ENCODE peak calls at places on chromosomes 11 and 22, in six cellular contexts. H is AG04450, N is adrenal gland, I is lower leg skin, G is astrocyte of the spinal cord, Z is AG10803. E is an unnamed sample.

GRCh38 chr11:96186806-96187205 is 156.2 kb downstream of the MAML2 start:
- DNase-seq in H (no peak), N (no peak), I (no peak), G (no peak), Z (no peak), E (no peak)

GRCh38 chr11:117647872-117648271 is 149.1 kb downstream of the DSCAML1 start:
- DNase-seq in H (no peak), N (no peak), I (no peak), G (no peak), Z (no peak), E (no peak)

GRCh38 chr11:67277231-67277961 is 11.1 kb downstream of the GRK2 start:
- DNase-seq in H (no peak), N (peak), I (peak), G (peak), Z (peak), E (peak)

GRCh38 chr11:20081336-20081735 is 78.9 kb downstream of the DBX1 start:
- DNase-seq in H (no peak), N (no peak), I (no peak), G (no peak), Z (no peak), E (no peak)

GRCh38 chr22:45233827-45234226 is 6.9 kb downstream of the KIAA0930 start:
- DNase-seq in H (no peak), N (no peak), I (no peak), G (no peak), Z (no peak), E (no peak)

GRCh38 chr11:72721689-72722049 is 30.5 kb downstream of the ARAP1 start:
- DNase-seq in H (no peak), N (no peak), I (peak), G (peak), Z (no peak), E (no peak)

GRCh38 chr22:26986051-26986881 is 328.9 kb downstream of the MIAT start:
- DNase-seq in H (no peak), N (no peak), I (peak), G (no peak), Z (no peak), E (no peak)

GRCh38 chr11:1260023-1260501 is 37.2 kb downstream of the MUC5B start:
- DNase-seq in H (no peak), N (peak), I (no peak), G (no peak), Z (no peak), E (peak)

GRCh38 chr11:125987066-125987641 is 41.3 kb downstream of the VSIG10L2 start:
- DNase-seq in H (no peak), N (no peak), I (no peak), G (no peak), Z (no peak), E (no peak)

GRCh38 chr11:8192896-8193209 is 24.0 kb upstream of the RIC3 start:
- DNase-seq in H (no peak), N (no peak), I (no peak), G (no peak), Z (no peak), E (no peak)
- TF ChIP-seq CTCF in H (no peak), N (no peak), I (no peak), G (no peak), Z (no peak), E (no peak)

GRCh38 chr22:30432520-30432919 is 7.0 kb downstream of the MTFP1 start:
- DNase-seq in H (no peak), N (no peak), I (no peak), G (no peak), Z (no peak), E (no peak)

GRCh38 chr22:30432096-30432495 is 6.5 kb downstream of the MTFP1 start:
- DNase-seq in H (no peak), N (no peak), I (no peak), G (no peak), Z (no peak), E (no peak)

GRCh38 chr22:30429887-30430286 is 4.3 kb downstream of the MTFP1 start:
- DNase-seq in H (no peak), N (no peak), I (no peak), G (no peak), Z (no peak), E (no peak)

GRCh38 chr22:30433227-30433626 is 7.7 kb downstream of the MTFP1 start:
- DNase-seq in H (no peak), N (no peak), I (no peak), G (no peak), Z (no peak), E (no peak)

GRCh38 chr22:30430933-30431332 is 5.4 kb downstream of the MTFP1 start:
- DNase-seq in H (no peak), N (no peak), I (no peak), G (no peak), Z (no peak), E (no peak)
- TF ChIP-seq CTCF in H (no peak), N (no peak), I (no peak), G (peak), Z (no peak), E (no peak)

GRCh38 chr22:38271101-38271500 is 1.7 kb downstream of the TMEM184B start:
- DNase-seq in H (no peak), N (no peak), I (no peak), G (no peak), Z (no peak), E (no peak)

GRCh38 chr22:38270091-38270972 is 2.5 kb downstream of the TMEM184B start:
- DNase-seq in H (no peak), N (no peak), I (no peak), G (peak), Z (no peak), E (no peak)

GRCh38 chr22:38273135-38273761 is 438 bp upstream of the TMEM184B start:
- DNase-seq in H (no peak), N (no peak), I (no peak), G (peak), Z (no peak), E (no peak)

GRCh38 chr22:38271927-38272372 is 860 bp downstream of the TMEM184B start:
- DNase-seq in H (no peak), N (no peak), I (no peak), G (no peak), Z (no peak), E (no peak)

DNA sequence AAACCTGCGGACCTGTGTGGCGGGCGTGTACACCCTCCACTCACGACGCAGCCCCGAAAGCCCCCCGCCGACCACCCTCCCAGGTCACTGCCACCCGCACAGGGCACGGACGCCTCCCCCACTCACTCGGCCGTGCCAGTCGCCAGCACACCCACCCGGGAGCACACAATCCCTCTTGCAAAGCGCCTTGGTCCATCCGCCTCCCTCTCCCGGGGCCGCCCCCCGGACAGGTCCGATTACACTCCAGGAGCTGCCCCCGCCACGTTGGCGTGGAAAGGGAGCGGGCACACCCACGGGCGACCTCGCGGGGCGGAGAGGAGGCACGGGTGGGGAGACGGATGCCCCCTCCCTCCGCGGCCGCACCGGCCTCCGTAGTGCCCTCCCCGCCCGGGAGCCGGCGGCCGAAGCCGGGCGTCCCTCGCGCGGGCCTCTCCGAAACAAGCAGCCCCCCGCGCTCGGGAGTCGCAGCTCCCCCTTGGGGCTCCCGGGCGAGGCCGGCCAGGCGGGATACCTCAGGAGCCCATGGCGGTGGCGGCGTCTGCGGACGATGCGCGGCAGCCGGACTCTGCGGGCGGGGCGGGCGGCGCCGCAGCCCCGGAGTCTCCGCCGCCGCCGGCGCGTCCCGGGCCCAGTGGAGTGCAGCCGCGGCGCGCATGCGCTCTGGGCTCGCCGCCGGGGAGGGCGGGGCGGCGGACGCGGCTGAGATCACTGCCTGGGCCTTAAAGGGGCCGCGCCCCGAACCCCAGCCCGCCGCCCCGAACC is at the start of gene TMEM184B:
- DNase-seq in H (no peak), N (peak), I (peak), G (peak), Z (peak), E (peak)
- TF ChIP-seq CTCF in H (no peak), N (no peak), I (no peak), G (no peak), Z (no peak), E (no peak)

GRCh38 chr11:101321222-101321621 is 191.6 kb upstream of the PGR start:
- DNase-seq in H (no peak), N (no peak), I (no peak), G (no peak), Z (no peak), E (no peak)
- TF ChIP-seq CTCF in H (peak), N (no peak), I (no peak), G (no peak), Z (no peak), E (no peak)

GRCh38 chr11:69640995-69641581 is at the start of gene CCND1:
- DNase-seq in H (peak), N (peak), I (peak), G (peak), Z (peak), E (peak)
- TF ChIP-seq CTCF in H (peak), N (no peak), I (no peak), G (peak), Z (peak), E (no peak)

GRCh38 chr11:75986966-75987365 is 172.0 kb downstream of the UVRAG start:
- DNase-seq in H (no peak), N (no peak), I (no peak), G (no peak), Z (no peak), E (no peak)
- TF ChIP-seq CTCF in H (no peak), N (no peak), I (no peak), G (no peak), Z (no peak), E (no peak)

DNA sequence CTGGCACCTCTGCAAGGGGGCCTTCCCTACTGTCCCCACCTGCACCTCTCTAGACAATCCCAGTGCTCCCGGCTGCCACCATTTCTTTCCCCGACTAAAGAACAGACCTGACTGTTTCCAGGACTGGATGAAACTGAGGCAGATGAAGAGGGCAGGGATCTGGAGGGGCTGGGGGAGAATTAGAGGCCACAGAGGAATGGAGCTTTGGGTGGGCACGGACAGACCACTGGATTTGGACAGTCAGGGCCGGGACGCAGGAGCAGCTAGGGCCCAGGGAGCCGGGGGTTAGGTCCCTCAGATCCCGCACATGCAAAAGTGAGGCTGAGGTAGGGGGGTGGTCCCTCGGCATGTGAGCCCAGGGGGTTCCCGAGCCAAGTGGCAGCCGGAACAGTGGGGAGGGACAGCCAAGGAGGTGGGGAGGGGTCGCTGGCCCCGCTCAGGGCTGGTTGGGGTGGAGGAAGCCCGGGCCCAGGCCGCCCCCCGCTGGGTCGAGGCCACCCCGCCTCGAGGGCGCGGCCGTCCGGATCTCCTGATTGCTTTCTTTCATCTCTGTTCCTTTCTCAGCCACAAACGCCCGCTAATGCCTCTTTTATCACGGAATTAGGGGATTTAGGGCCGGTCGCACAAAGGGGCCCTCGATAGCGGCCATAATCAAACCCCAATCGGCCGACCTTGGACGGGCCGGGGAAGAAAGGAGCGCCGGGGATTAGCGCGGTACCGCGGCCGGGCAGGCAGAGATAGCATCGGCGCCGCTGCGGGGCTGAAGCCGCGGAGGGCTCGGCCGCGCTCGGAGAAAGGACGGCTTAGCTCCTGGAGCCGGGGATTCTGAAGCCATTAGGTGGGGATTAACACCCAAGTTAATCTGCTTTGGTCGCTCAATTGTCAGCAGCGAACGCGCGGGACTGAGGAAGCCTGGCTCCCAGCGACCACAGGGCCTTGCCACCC is 9.3 kb downstream of the SLC25A1 start:
- DNase-seq in H (no peak), N (no peak), I (no peak), G (no peak), Z (no peak), E (no peak)
- TF ChIP-seq CTCF in H (no peak), N (no peak), I (no peak), G (no peak), Z (no peak), E (no peak)

GRCh38 chr11:66068923-66069714 is 953 bp upstream of the PACS1 start:
- DNase-seq in H (no peak), N (peak), I (peak), G (peak), Z (peak), E (no peak)
- TF ChIP-seq CTCF in H (peak), N (no peak), I (no peak), G (peak), Z (peak), E (no peak)